ENCODE peak calls at places on chromosomes 16 and 17, in nine cellular contexts. U is IMR-90, Q is tibial artery, E is GM23338, T is lower leg skin, O is fibroblast of lung, D is cardiac fibroblast, I is aorta, J is left ventricle myocardium inferior. X is an unnamed sample.

GRCh38 chr16:56013962-56014552 is 138.9 kb upstream of the CES5A start:
- DNase-seq in U (peak), Q (no peak), E (peak), T (no peak), O (peak), D (peak), I (peak), J (peak), X (peak)

GRCh38 chr16:50804290-50804907 is 62.5 kb downstream of the CYLD start:
- DNase-seq in U (no peak), Q (no peak), E (peak), T (no peak), O (no peak), D (no peak), I (no peak), J (no peak), X (no peak)

GRCh38 chr17:27320222-27320560 is 26.3 kb downstream of the WSB1 start:
- DNase-seq in U (no peak), Q (no peak), E (no peak), T (no peak), O (no peak), D (no peak), I (no peak), J (no peak), X (no peak)

GRCh38 chr16:56628486-56629035 is 3.0 kb downstream of the MT1E start:
- DNase-seq in U (no peak), Q (no peak), E (no peak), T (no peak), O (no peak), D (no peak), I (no peak), J (no peak), X (no peak)

GRCh38 chr17:34354637-34355036 is 1.6 kb upstream of the CCL13 start:
- DNase-seq in U (peak), Q (no peak), E (no peak), T (no peak), O (peak), D (peak), I (no peak), J (no peak), X (peak)

GRCh38 chr16:15757630-15758251 is 99.1 kb downstream of the MYH11 start:
- DNase-seq in U (no peak), Q (no peak), E (peak), T (no peak), O (no peak), D (no peak), I (no peak), J (no peak), X (no peak)

GRCh38 chr16:89658221-89658879 is 714 bp downstream of the SPATA33 start:
- DNase-seq in U (no peak), Q (no peak), E (no peak), T (no peak), O (no peak), D (peak), I (no peak), J (no peak), X (peak)

GRCh38 chr16:46730126-46730525 is 18.0 kb downstream of the MYLK3 start:
- DNase-seq in U (no peak), Q (no peak), E (no peak), T (no peak), O (no peak), D (no peak), I (no peak), J (no peak), X (no peak)

GRCh38 chr16:16045311-16045710 is 95.9 kb downstream of the ABCC1 start:
- DNase-seq in U (no peak), Q (no peak), E (no peak), T (no peak), O (no peak), D (peak), I (no peak), J (no peak), X (no peak)

GRCh38 chr16:70697601-70698170 is 11.8 kb upstream of the MTSS2 start:
- DNase-seq in U (no peak), Q (peak), E (no peak), T (no peak), O (no peak), D (no peak), I (no peak), J (no peak), X (no peak)

GRCh38 chr16:67311607-67312449 is 14.7 kb downstream of the KCTD19 start:
- DNase-seq in U (peak), Q (peak), E (no peak), T (no peak), O (peak), D (peak), I (peak), J (no peak), X (no peak)

GRCh38 chr17:17021194-17021863 is 20.9 kb upstream of the MPRIP start:
- DNase-seq in U (no peak), Q (peak), E (no peak), T (no peak), O (no peak), D (peak), I (peak), J (peak), X (peak)

GRCh38 chr17:31413871-31414589 is 22.6 kb downstream of the RAB11FIP4 start:
- DNase-seq in U (peak), Q (no peak), E (no peak), T (no peak), O (peak), D (peak), I (peak), J (no peak), X (no peak)

GRCh38 chr16:67161595-67162058 is 1.9 kb downstream of the FBXL8 start:
- DNase-seq in U (no peak), Q (no peak), E (no peak), T (no peak), O (no peak), D (no peak), I (no peak), J (peak), X (no peak)

GRCh38 chr17:3722716-3723115 is 987 bp upstream of the HASPIN start:
- DNase-seq in U (peak), Q (no peak), E (no peak), T (no peak), O (peak), D (peak), I (no peak), J (no peak), X (no peak)

GRCh38 chr17:54153423-54153822 is 330.7 kb downstream of the KIF2B start:
- DNase-seq in U (no peak), Q (no peak), E (no peak), T (no peak), O (no peak), D (no peak), I (no peak), J (no peak), X (no peak)

GRCh38 chr16:56589141-56590039 is at the start of gene MT3:
- DNase-seq in U (no peak), Q (no peak), E (peak), T (no peak), O (no peak), D (no peak), I (no peak), J (no peak), X (no peak)

GRCh38 chr16:51831595-51832352 is 680.7 kb upstream of the SALL1 start:
- DNase-seq in U (no peak), Q (no peak), E (no peak), T (no peak), O (no peak), D (no peak), I (no peak), J (no peak), X (no peak)

GRCh38 chr17:74659898-74660297 is 36.4 kb upstream of the CD300E start:
- DNase-seq in U (no peak), Q (no peak), E (no peak), T (no peak), O (no peak), D (no peak), I (no peak), J (no peak), X (no peak)

GRCh38 chr17:77100009-77100408 is 40.8 kb upstream of the SEC14L1 start:
- DNase-seq in U (no peak), Q (peak), E (no peak), T (peak), O (no peak), D (no peak), I (peak), J (peak), X (no peak)

GRCh38 chr16:56606071-56606687 is 2.2 kb upstream of the MT2A start:
- DNase-seq in U (peak), Q (peak), E (no peak), T (peak), O (no peak), D (peak), I (no peak), J (no peak), X (no peak)

GRCh38 chr17:2796164-2797140 is at the start of gene RAP1GAP2:
- DNase-seq in U (no peak), Q (peak), E (no peak), T (peak), O (no peak), D (no peak), I (peak), J (peak), X (no peak)

GRCh38 chr16:74201561-74201960 is 95.1 kb upstream of the PSMD7 start:
- DNase-seq in U (no peak), Q (no peak), E (no peak), T (no peak), O (no peak), D (no peak), I (no peak), J (no peak), X (no peak)

GRCh38 chr16:2963611-2964415 is at the start of gene KREMEN2:
- DNase-seq in U (no peak), Q (no peak), E (peak), T (no peak), O (no peak), D (no peak), I (peak), J (no peak), X (no peak)

GRCh38 chr17:10114931-10115535 is 83.4 kb downstream of the GAS7 start:
- DNase-seq in U (peak), Q (peak), E (no peak), T (peak), O (peak), D (peak), I (peak), J (peak), X (no peak)

GRCh38 chr17:18141210-18141803 is 32.8 kb downstream of the MYO15A start:
- DNase-seq in U (peak), Q (no peak), E (peak), T (no peak), O (peak), D (peak), I (no peak), J (no peak), X (peak)

GRCh38 chr16:79628501-79628975 is 28.0 kb upstream of the MAF start:
- DNase-seq in U (peak), Q (no peak), E (no peak), T (no peak), O (peak), D (no peak), I (no peak), J (no peak), X (peak)

GRCh38 chr17:38463451-38463858 is 35.2 kb downstream of the ARHGAP23 start:
- DNase-seq in U (no peak), Q (peak), E (no peak), T (peak), O (no peak), D (no peak), I (peak), J (peak), X (no peak)

GRCh38 chr17:38465420-38466345 is 37.4 kb downstream of the ARHGAP23 start:
- DNase-seq in U (peak), Q (peak), E (no peak), T (no peak), O (no peak), D (no peak), I (peak), J (peak), X (peak)

GRCh38 chr17:38464723-38465419 is 36.6 kb downstream of the ARHGAP23 start:
- DNase-seq in U (peak), Q (peak), E (peak), T (peak), O (peak), D (peak), I (peak), J (peak), X (peak)

GRCh38 chr17:38466346-38467315 is 38.4 kb downstream of the ARHGAP23 start:
- DNase-seq in U (no peak), Q (peak), E (no peak), T (no peak), O (no peak), D (no peak), I (no peak), J (peak), X (no peak)

DNA sequence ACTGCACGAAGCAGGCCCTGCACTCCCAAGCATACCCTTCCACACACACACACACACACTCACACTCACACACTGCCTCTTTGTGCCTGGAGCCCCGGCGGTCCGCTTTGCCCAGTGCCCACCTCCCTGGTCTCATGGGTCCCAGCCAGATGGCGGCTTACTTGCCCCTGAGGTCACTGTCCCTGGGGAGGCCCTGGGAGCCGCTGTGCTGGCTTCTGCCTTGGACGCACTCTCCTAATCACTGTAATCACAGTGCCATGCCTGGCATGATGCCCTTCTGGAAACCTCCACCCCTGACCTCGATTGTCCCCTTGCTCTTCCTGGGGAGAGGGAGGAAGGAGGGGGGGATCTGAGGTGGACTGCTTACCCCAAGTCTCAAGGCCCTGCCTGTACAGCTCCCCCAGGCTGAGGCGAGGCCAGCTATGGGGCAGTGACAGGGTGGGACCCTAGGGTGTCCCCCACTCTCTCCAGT is 36.0 kb downstream of the ARHGAP23 start:
- DNase-seq in U (no peak), Q (peak), E (no peak), T (peak), O (no peak), D (peak), I (peak), J (peak), X (no peak)
- H3K4me3 ChIP-seq in U (no peak), Q (peak), E (no peak), T (no peak), O (peak), D (no peak), I (no peak), J (peak), X (no peak)

GRCh38 chr17:61396586-61397085 is 3.0 kb upstream of the TBX2 start:
- DNase-seq in U (peak), Q (peak), E (no peak), T (no peak), O (peak), D (no peak), I (no peak), J (no peak), X (peak)

GRCh38 chr17:61395409-61395982 is 4.1 kb upstream of the TBX2 start:
- DNase-seq in U (no peak), Q (no peak), E (peak), T (no peak), O (no peak), D (no peak), I (no peak), J (no peak), X (no peak)

GRCh38 chr17:61397086-61397842 is 2.4 kb upstream of the TBX2 start:
- DNase-seq in U (peak), Q (peak), E (peak), T (no peak), O (peak), D (peak), I (no peak), J (no peak), X (peak)

GRCh38 chr17:61394630-61395408 is 4.8 kb upstream of the TBX2 start:
- DNase-seq in U (peak), Q (peak), E (no peak), T (no peak), O (peak), D (no peak), I (no peak), J (no peak), X (no peak)

GRCh38 chr17:61395983-61396585 is 3.6 kb upstream of the TBX2 start:
- DNase-seq in U (peak), Q (peak), E (peak), T (no peak), O (peak), D (no peak), I (no peak), J (no peak), X (peak)
- H3K4me3 ChIP-seq in U (peak), Q (peak), E (peak), T (no peak), O (peak), D (no peak), I (no peak), J (peak), X (peak)

DNA sequence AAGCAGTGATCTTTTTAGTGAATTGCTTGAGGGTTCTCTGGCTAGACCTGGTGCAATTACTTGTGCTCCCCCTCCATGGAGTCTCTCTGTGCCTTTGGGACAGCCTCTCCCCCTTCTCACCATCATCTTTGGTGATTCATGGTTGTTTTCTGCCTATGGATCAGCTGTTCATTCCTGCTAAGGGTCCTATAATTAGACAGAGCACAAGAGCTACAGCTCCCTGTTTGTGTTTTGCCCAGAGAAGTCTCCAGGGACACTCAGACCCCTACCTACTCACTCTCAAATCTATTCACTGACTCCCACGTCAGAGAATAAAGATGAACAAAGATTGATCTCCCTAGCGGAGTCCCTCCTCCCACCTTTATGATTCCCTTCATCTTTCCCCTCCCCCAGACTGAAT is 21.1 kb downstream of the ANKFN1 start:
- DNase-seq in U (no peak), Q (no peak), E (no peak), T (no peak), O (no peak), D (no peak), I (no peak), J (no peak), X (no peak)
- H3K4me3 ChIP-seq in U (no peak), Q (no peak), E (no peak), T (no peak), O (no peak), D (no peak), I (no peak), J (no peak), X (no peak)

GRCh38 chr17:61152898-61153297 is 246.7 kb upstream of the TBX2 start:
- DNase-seq in U (no peak), Q (no peak), E (no peak), T (no peak), O (no peak), D (no peak), I (no peak), J (no peak), X (no peak)
- H3K4me3 ChIP-seq in U (no peak), Q (no peak), E (no peak), T (no peak), O (no peak), D (no peak), I (no peak), J (no peak), X (no peak)

GRCh38 chr16:86823125-86823524 is 244.8 kb downstream of the FOXL1 start:
- DNase-seq in U (no peak), Q (no peak), E (no peak), T (no peak), O (no peak), D (no peak), I (no peak), J (no peak), X (no peak)

GRCh38 chr16:86826931-86827330 is 248.6 kb downstream of the FOXL1 start:
- DNase-seq in U (no peak), Q (peak), E (peak), T (no peak), O (no peak), D (no peak), I (no peak), J (no peak), X (no peak)

GRCh38 chr16:86823895-86824671 is 245.7 kb downstream of the FOXL1 start:
- DNase-seq in U (peak), Q (peak), E (no peak), T (peak), O (peak), D (peak), I (no peak), J (no peak), X (peak)

GRCh38 chr16:86825631-86826030 is 247.3 kb downstream of the FOXL1 start:
- DNase-seq in U (no peak), Q (no peak), E (no peak), T (no peak), O (no peak), D (no peak), I (no peak), J (no peak), X (no peak)

DNA sequence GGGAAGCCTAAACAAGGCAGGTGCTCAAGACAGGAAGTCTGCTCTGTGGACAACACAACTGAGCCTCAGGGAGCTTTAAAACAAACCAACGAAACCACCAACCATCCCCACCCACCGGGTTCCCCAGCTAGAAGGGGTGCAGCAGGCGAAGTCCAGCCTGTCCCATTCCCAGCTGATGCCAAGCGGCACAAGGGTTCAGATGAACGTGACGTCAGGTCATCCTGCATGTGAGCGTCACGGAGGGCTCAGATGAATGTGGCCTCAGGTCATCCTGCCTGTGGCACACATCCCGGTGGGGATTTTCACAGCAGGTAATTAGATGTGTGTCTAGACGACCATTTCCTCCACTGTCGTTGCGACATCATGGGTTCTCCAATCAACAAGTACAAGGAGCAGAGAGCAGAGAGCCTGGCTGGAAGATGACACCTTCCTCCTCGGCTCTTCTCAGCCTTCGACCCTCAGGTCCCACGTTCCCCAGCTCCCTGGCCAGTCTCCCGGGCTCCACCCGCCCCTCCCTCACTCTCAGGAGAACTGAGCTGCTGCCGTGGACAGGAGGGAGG is 246.5 kb downstream of the FOXL1 start:
- DNase-seq in U (peak), Q (peak), E (peak), T (no peak), O (peak), D (no peak), I (no peak), J (no peak), X (peak)
- H3K4me3 ChIP-seq in U (no peak), Q (no peak), E (no peak), T (no peak), O (no peak), D (no peak), I (no peak), J (no peak), X (no peak)

GRCh38 chr16:11482946-11483748 is 103.6 kb downstream of the LITAF start:
- DNase-seq in U (no peak), Q (no peak), E (no peak), T (no peak), O (no peak), D (no peak), I (no peak), J (no peak), X (no peak)

GRCh38 chr16:11484691-11485258 is 101.9 kb downstream of the LITAF start:
- DNase-seq in U (peak), Q (no peak), E (no peak), T (no peak), O (no peak), D (peak), I (peak), J (no peak), X (peak)

GRCh38 chr16:11487289-11487688 is 99.4 kb downstream of the LITAF start:
- DNase-seq in U (no peak), Q (no peak), E (no peak), T (no peak), O (no peak), D (no peak), I (no peak), J (no peak), X (no peak)

GRCh38 chr16:11488304-11488703 is 98.4 kb downstream of the LITAF start:
- DNase-seq in U (no peak), Q (no peak), E (no peak), T (no peak), O (no peak), D (no peak), I (no peak), J (no peak), X (no peak)

DNA sequence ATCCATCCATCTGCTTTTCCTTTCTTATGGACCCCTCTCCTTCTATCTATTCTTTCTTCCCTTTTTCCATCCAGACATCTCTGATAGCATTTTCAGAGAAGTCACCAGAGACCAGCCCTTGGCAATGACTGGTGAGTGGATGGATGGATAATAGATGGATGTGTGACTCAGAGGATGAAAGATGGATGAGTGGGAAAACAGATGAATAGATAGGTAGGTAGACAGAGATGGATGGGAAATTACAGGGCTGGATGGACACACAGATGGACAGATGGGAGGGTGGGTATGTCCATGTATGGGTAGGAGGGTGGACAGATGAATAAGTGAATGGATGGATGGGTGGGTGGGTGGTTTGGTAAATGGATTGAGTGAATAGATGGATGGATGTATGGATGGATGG is 101.0 kb downstream of the LITAF start:
- DNase-seq in U (no peak), Q (no peak), E (no peak), T (no peak), O (no peak), D (no peak), I (peak), J (no peak), X (no peak)
- H3K4me3 ChIP-seq in U (no peak), Q (no peak), E (no peak), T (no peak), O (no peak), D (no peak), I (no peak), J (no peak), X (no peak)

X was measured in cardiac muscle cell.